ENCODE peak calls at places on chromosomes 5 and 9, in four cellular contexts. D, B, W and L are unnamed samples.

GRCh38 chr9:114202396-114202795 is 47.1 kb downstream of the COL27A1 start:
- DNase-seq in D (no peak), B (no peak), W (no peak), L (no peak)

GRCh38 chr9:90815183-90815943 is 13.7 kb downstream of the SYK start:
- DNase-seq in D (no peak), B (no peak), W (no peak), L (no peak)

GRCh38 chr5:159195775-159196174 is 13.6 kb downstream of the RNF145 start:
- DNase-seq in D (no peak), B (no peak), W (no peak), L (no peak)

GRCh38 chr5:41794478-41794877 is 75.7 kb downstream of the OXCT1 start:
- DNase-seq in D (peak), B (peak), W (peak), L (no peak)

GRCh38 chr9:2117527-2117926 is 102.4 kb downstream of the SMARCA2 start:
- DNase-seq in D (no peak), B (no peak), W (no peak), L (no peak)

GRCh38 chr5:83133797-83134196 is 56.5 kb downstream of the XRCC4 start:
- DNase-seq in D (no peak), B (no peak), W (no peak), L (no peak)

GRCh38 chr9:108160705-108161233 is 671.2 kb upstream of the KLF4 start:
- DNase-seq in D (no peak), B (no peak), W (no peak), L (no peak)

GRCh38 chr5:112703866-112704820 is 33.5 kb upstream of the APC start:
- DNase-seq in D (peak), B (no peak), W (no peak), L (no peak)

GRCh38 chr5:1724822-1725602 is 74.6 kb downstream of the MRPL36 start:
- DNase-seq in D (peak), B (no peak), W (no peak), L (no peak)

GRCh38 chr5:178786859-178787499 is 56.5 kb upstream of the ZNF354A start:
- DNase-seq in D (peak), B (no peak), W (peak), L (no peak)

GRCh38 chr9:75889577-75889976 is 896 bp upstream of the PCSK5 start:
- DNase-seq in D (no peak), B (no peak), W (no peak), L (no peak)

GRCh38 chr9:135888766-135889394 is 18.5 kb downstream of the CAMSAP1 start:
- DNase-seq in D (no peak), B (no peak), W (no peak), L (no peak)

GRCh38 chr5:17743580-17744435 is 109.5 kb downstream of the TAF11L14 start:
- DNase-seq in D (peak), B (no peak), W (peak), L (no peak)

GRCh38 chr5:103178167-103178566 is 58.1 kb downstream of the PPIP5K2 start:
- DNase-seq in D (peak), B (no peak), W (peak), L (no peak)

GRCh38 chr5:97676608-97677007 is 493.6 kb upstream of the RIOK2 start:
- DNase-seq in D (no peak), B (no peak), W (no peak), L (no peak)

GRCh38 chr9:109068764-109069163 is 51.0 kb downstream of the TMEM245 start:
- DNase-seq in D (no peak), B (no peak), W (no peak), L (no peak)

GRCh38 chr9:31336841-31337240 is 1047.6 kb upstream of the ACO1 start:
- DNase-seq in D (no peak), B (no peak), W (no peak), L (no peak)

DNA sequence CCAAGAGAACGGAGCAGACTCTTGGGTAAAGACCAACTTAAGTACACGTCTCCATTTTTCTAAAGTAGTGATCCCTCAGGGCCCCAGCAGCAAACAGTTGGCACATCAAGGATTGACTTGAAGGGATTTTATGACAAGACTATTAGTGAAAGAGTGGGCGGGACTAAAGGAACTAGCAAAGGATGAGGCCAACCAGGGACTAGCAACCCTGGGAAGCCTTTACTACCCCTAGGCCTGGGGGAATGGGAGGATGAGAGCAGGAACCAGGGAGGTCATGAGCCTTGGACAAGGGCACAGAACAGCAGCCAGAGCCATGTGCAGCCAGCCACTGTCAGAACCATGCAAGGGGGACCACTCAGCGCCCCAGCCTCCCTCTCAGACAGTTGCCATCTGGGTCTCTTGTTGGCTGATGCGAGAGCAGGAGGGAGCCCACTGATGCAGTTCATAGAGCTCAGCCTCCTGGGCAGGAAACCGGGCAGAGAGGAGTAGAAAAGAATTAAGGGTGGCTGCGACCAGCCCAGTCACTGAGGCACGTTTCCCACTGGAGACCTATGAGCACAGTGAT is 28.1 kb downstream of the TGFBI start:
- DNase-seq in D (no peak), B (no peak), W (no peak), L (no peak)
- H3K27ac ChIP-seq in D (peak), B (peak), W (peak), L (no peak)

GRCh38 chr5:172455511-172456061 is 1.3 kb upstream of the SH3PXD2B start:
- DNase-seq in D (peak), B (no peak), W (no peak), L (no peak)
- H3K27ac ChIP-seq in D (peak), B (no peak), W (peak), L (no peak)

GRCh38 chr5:14721990-14722656 is 57.6 kb downstream of the OTULIN start:
- DNase-seq in D (no peak), B (no peak), W (no peak), L (no peak)
- H3K27ac ChIP-seq in D (no peak), B (no peak), W (no peak), L (no peak)

GRCh38 chr9:5428172-5428571 is 9.6 kb downstream of the PLGRKT start:
- DNase-seq in D (no peak), B (no peak), W (no peak), L (no peak)

GRCh38 chr9:5428794-5429528 is 8.8 kb downstream of the PLGRKT start:
- DNase-seq in D (no peak), B (no peak), W (no peak), L (no peak)

GRCh38 chr9:5430912-5431311 is 6.8 kb downstream of the PLGRKT start:
- DNase-seq in D (no peak), B (no peak), W (no peak), L (no peak)

GRCh38 chr9:5427005-5427404 is 10.7 kb downstream of the PLGRKT start:
- DNase-seq in D (no peak), B (no peak), W (no peak), L (no peak)

DNA sequence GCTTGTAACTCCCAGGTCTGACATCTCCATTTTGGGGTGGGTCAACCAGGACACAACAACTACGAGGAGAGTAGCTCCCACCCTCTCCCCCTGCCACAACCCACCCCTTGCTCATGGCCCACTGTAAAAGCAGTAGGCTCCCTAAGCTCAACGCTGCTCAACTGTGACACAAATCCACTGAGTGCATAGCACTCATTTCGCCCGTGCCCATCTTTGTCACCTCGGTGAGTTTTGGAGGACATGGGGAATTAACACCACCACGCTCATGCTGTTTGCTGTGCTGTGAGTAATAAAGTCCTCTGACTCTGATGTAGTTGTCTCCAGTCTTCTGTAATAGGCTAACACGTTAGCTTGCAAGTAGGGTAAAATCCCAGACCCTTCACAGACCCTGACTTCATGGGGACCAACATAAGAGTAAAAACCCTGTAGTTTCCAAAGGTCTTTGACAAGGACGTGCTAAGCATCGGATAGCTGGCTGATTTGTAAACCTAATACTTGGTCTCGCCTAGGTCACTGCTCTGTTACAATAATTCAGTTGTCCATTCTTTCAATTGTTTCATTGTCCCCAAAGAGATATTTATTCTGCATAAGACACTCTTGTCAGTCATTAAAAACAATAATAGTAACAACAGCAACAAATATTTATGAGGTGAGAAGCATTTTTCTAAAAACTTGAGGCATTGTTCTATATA is 7.7 kb downstream of the PLGRKT start:
- DNase-seq in D (no peak), B (no peak), W (no peak), L (no peak)
- H3K27ac ChIP-seq in D (no peak), B (no peak), W (no peak), L (no peak)

DNA sequence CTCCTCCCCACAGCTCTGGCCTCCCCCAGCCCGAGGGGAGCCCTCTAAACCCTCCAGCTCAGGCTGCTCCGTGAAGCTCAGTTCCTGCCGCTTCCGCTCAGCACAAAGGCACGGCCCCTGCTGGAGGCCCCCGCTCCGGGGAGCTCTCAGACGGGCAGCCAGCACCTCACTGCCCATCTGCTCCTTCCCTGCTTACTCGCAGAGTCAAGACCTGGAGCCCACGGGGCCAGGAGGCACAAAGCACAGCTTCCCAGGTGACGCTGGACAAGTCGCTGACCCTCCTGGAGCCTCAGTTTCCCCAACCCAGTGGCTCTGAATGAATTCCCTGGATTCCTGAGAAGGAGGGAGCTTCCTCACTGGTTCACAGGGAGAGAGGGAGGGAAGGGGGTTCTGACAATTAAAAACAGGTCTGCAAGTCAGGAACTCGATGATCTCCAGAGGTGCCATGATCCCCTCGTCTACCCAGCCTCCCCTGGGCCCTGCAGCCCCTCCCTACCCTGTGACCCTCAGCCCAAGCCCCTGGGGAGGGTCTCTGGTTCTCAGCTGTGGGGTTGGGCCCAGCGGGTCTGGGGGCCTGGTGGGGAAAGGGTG is 36.2 kb downstream of the VAV2 start:
- DNase-seq in D (peak), B (no peak), W (no peak), L (peak)
- H3K27ac ChIP-seq in D (peak), B (peak), W (peak), L (no peak)